ENCODE peak calls at places on chromosomes 7 and 10, in six cellular contexts. W is A549, F is endothelial cell of umbilical vein, A is HepG2, D is K562, V is GM12878. B is an unnamed sample.
A peak's percentile ranks its signal among the peaks of the same experiment; 100 is the strongest.

GRCh38 chr10:10872035-10872673 is 145.5 kb upstream of the CELF2 start:
- DNase-seq in F (peak; percentile 99), A (no peak), W (no peak), D (no peak), V (no peak), B (no peak)

GRCh38 chr7:137829337-137829992 is 17.3 kb downstream of the DGKI start:
- DNase-seq in A (no peak), F (no peak), V (no peak), W (no peak), D (no peak), B (no peak)

GRCh38 chr7:69871886-69872592 is 273.8 kb downstream of the AUTS2 start:
- DNase-seq in W (no peak), D (no peak), F (no peak), A (no peak), V (no peak), B (no peak)

GRCh38 chr10:86046845-86047460 is 319.6 kb downstream of the GRID1 start:
- DNase-seq in A (no peak), D (no peak), F (no peak), V (peak; percentile 19), W (no peak), B (no peak)

GRCh38 chr7:81743201-81743600 is 26.6 kb downstream of the HGF start:
- DNase-seq in A (no peak), F (no peak), W (no peak), D (no peak), V (no peak), B (no peak)

GRCh38 chr10:36254191-36254590 is 612.1 kb upstream of the FZD8 start:
- DNase-seq in A (no peak), W (no peak), V (no peak), F (peak; percentile 64), D (no peak), B (no peak)

GRCh38 chr10:92712016-92712889 is 22.5 kb downstream of the HHEX start:
- DNase-seq in A (no peak), V (peak; percentile 16), F (peak; percentile 10), W (no peak), D (no peak), B (no peak)

GRCh38 chr10:52351911-52352310 is 37.8 kb downstream of the DKK1 start:
- DNase-seq in F (peak; percentile 37), W (no peak), A (no peak), V (no peak), D (no peak), B (no peak)

GRCh38 chr10:132865851-132866600 is 76.3 kb downstream of the CFAP46 start:
- DNase-seq in W (no peak), F (no peak), A (no peak), D (no peak), V (no peak), B (no peak)

GRCh38 chr10:102342958-102343357 is 52.5 kb upstream of the NFKB2 start:
- DNase-seq in W (no peak), A (no peak), D (no peak), F (peak; percentile 77), V (no peak), B (no peak)

GRCh38 chr7:194996-195829 is 2.8 kb downstream of the FAM20C start:
- DNase-seq in W (no peak), F (no peak), D (no peak), A (peak; percentile 24), V (no peak), B (peak; percentile 71)

GRCh38 chr7:81260152-81260551 is 341.3 kb upstream of the SEMA3C start:
- DNase-seq in V (no peak), D (no peak), F (no peak), W (no peak), A (no peak), B (no peak)

GRCh38 chr7:132773527-132773956 is 197.3 kb upstream of the PLXNA4 start:
- DNase-seq in W (no peak), A (no peak), V (no peak), D (no peak), F (no peak), B (no peak)

GRCh38 chr7:120915314-120915713 is 35.3 kb upstream of the ING3 start:
- DNase-seq in D (no peak), V (no peak), A (no peak), F (no peak), W (no peak), B (no peak)

GRCh38 chr7:112990619-112991018 is 96.0 kb downstream of the GPR85 start:
- DNase-seq in D (no peak), V (no peak), W (no peak), F (no peak), A (no peak), B (peak; percentile 52)

GRCh38 chr10:125812128-125812527 is 10.9 kb downstream of the UROS start:
- DNase-seq in D (no peak), F (no peak), W (no peak), V (no peak), A (no peak), B (no peak)

GRCh38 chr10:74032900-74033655 is 35.2 kb downstream of the VCL start:
- DNase-seq in V (no peak), A (no peak), D (no peak), W (no peak), F (no peak), B (peak; percentile 74)

GRCh38 chr7:17965600-17965999 is 25.3 kb upstream of the SNX13 start:
- DNase-seq in D (no peak), F (peak; percentile 87), A (no peak), V (no peak), W (no peak), B (no peak)

GRCh38 chr7:100895956-100896742 is 461 bp upstream of the ACHE start:
- DNase-seq in W (no peak), A (no peak), F (no peak), V (no peak), D (peak; percentile 90), B (peak; percentile 59)

GRCh38 chr7:158516524-158516923 is 71.1 kb downstream of the PTPRN2 start:
- DNase-seq in V (no peak), W (no peak), F (no peak), D (no peak), A (no peak), B (no peak)

GRCh38 chr7:33940503-33940902 is 35.2 kb downstream of the BMPER start:
- DNase-seq in W (no peak), D (no peak), F (no peak), A (no peak), V (no peak), B (no peak)

GRCh38 chr10:12720217-12720981 is 281.1 kb downstream of the CCDC3 start:
- DNase-seq in D (no peak), W (peak; percentile 60), F (peak; percentile 96), V (no peak), A (peak; percentile 76), B (peak; percentile 28)

GRCh38 chr10:131786756-131787605 is 113.8 kb upstream of the PPP2R2D start:
- DNase-seq in A (no peak), D (peak; percentile 31), W (peak; percentile 26), V (peak; percentile 2), F (peak; percentile 12), B (peak; percentile 54)

GRCh38 chr7:144548556-144548955 is 145.1 kb upstream of the NOBOX start:
- DNase-seq in W (no peak), V (no peak), A (no peak), D (no peak), F (no peak), B (no peak)

GRCh38 chr10:120612756-120613155 is 155.7 kb downstream of the PLPP4 start:
- DNase-seq in W (no peak), A (no peak), F (peak; percentile 80), D (no peak), V (no peak), B (no peak)

GRCh38 chr10:13882112-13882711 is 295.4 kb downstream of the PRPF18 start:
- DNase-seq in A (no peak), W (no peak), F (peak; percentile 96), D (no peak), V (no peak), B (peak; percentile 75)

GRCh38 chr7:92034116-92034515 is 93.5 kb downstream of the AKAP9 start:
- DNase-seq in W (no peak), V (no peak), F (no peak), D (no peak), A (no peak), B (no peak)

GRCh38 chr7:29342761-29343160 is 148.2 kb downstream of the CHN2 start:
- DNase-seq in F (no peak), V (no peak), W (no peak), A (no peak), D (no peak), B (no peak)

GRCh38 chr7:139232377-139232717 is 1.3 kb downstream of the UBN2 start:
- DNase-seq in A (no peak), V (no peak), W (peak; percentile 57), F (no peak), D (no peak), B (no peak)

GRCh38 chr7:127907638-127908040 is 123.6 kb downstream of the LRRC4 start:
- DNase-seq in A (peak; percentile 83), W (no peak), D (no peak), V (no peak), F (peak; percentile 80), B (peak; percentile 15)
- TF ChIP-seq MYC in A (no peak), W (no peak), D (no peak), V (no peak), F (no peak), B (no peak)

GRCh38 chr7:106276513-106276912 is 8.3 kb downstream of the NAMPT start:
- DNase-seq in W (no peak), V (no peak), D (no peak), A (no peak), F (no peak), B (no peak)

GRCh38 chr7:106279425-106280182 is 5.2 kb downstream of the NAMPT start:
- DNase-seq in F (no peak), W (no peak), V (no peak), D (peak; percentile 54), A (no peak), B (peak; percentile 11)

GRCh38 chr7:106281127-106281526 is 3.7 kb downstream of the NAMPT start:
- DNase-seq in F (no peak), V (no peak), W (no peak), A (no peak), D (no peak), B (no peak)

GRCh38 chr7:106278695-106279094 is 6.1 kb downstream of the NAMPT start:
- DNase-seq in D (no peak), W (no peak), A (no peak), V (no peak), F (no peak), B (no peak)

GRCh38 chr7:106277976-106278375 is 6.8 kb downstream of the NAMPT start:
- DNase-seq in V (no peak), W (no peak), F (peak; percentile 29), A (no peak), D (no peak), B (no peak)
- H3K4me3 ChIP-seq in V (no peak overlapping the region), W (peak overlapping the region; percentile 0), F (no peak overlapping the region), A (no peak overlapping the region), D (no peak overlapping the region), B (no peak overlapping the region)

DNA sequence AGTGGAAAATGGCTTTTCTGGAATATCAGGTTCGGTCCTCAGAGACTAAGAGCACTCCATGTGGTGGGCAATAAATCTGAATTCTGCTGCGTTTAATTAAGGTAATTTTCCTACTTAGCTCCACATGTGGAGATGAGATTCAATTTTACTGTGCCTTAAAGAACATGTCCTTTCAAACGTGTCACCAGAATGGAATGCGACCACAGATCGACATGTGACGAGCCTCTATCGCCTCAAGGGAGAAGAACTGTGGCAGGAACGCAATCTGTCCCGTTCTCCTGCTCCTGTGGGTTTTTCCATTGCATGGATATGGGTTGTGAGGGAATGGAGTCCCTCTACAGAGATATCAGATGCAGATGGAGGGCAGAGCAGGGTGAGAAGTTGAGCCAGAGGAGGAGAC is 205.4 kb upstream of the ZNF32 start:
- DNase-seq in A (peak; percentile 30), D (no peak), F (no peak), V (no peak), W (no peak), B (no peak)
- TF ChIP-seq MYC in A (no peak), D (no peak), F (no peak), V (no peak), W (no peak), B (no peak)

GRCh38 chr10:4450169-4450568 is 375.8 kb upstream of the AKR1E2 start:
- DNase-seq in D (no peak), W (no peak), F (peak; percentile 81), V (no peak), A (no peak), B (no peak)
- H3K4me3 ChIP-seq in D (no peak overlapping the region), W (no peak overlapping the region), F (no peak overlapping the region), V (no peak overlapping the region), A (no peak overlapping the region), B (no peak overlapping the region)